ENCODE peak calls at places on chromosome 1, in nine cellular contexts. J is fibroblast of lung, U is RWPE1, Y is neural crest cell, G is HFFc6, S is transverse colon, H is cardiac fibroblast, L is AG09309, K is brain microvascular endothelial cell. B is an unnamed sample.

GRCh38 chr1:63498106-63498505 is 24.9 kb downstream of the ITGB3BP start:
- DNase-seq in J (no peak), U (peak), Y (no peak), G (no peak), S (no peak), H (no peak), L (no peak), K (no peak), B (peak)

GRCh38 chr1:19606817-19607706 is 37.0 kb upstream of the NBL1 start:
- DNase-seq in J (peak), U (no peak), Y (no peak), G (no peak), S (no peak), H (no peak), L (no peak), K (no peak), B (no peak)

GRCh38 chr1:115606305-115606704 is 35.5 kb upstream of the VANGL1 start:
- DNase-seq in J (no peak), U (no peak), Y (no peak), G (no peak), S (no peak), H (no peak), L (no peak), K (no peak), B (no peak)

GRCh38 chr1:237873487-237873927 is 17.2 kb downstream of the ZP4 start:
- DNase-seq in J (peak), U (peak), Y (no peak), G (peak), S (no peak), H (peak), L (peak), K (peak), B (peak)

GRCh38 chr1:18059206-18059605 is 48.4 kb upstream of the IGSF21 start:
- DNase-seq in J (no peak), U (no peak), Y (no peak), G (no peak), S (no peak), H (no peak), L (no peak), K (no peak), B (no peak)

GRCh38 chr1:185914089-185914488 is 179.9 kb downstream of the HMCN1 start:
- DNase-seq in J (no peak), U (no peak), Y (no peak), G (no peak), S (no peak), H (no peak), L (no peak), K (no peak), B (no peak)

GRCh38 chr1:198147216-198147615 is 9.6 kb upstream of the NEK7 start:
- DNase-seq in J (no peak), U (no peak), Y (no peak), G (no peak), S (no peak), H (no peak), L (no peak), K (no peak), B (no peak)

GRCh38 chr1:222880586-222880985 is 65.7 kb downstream of the DISP1 start:
- DNase-seq in J (peak), U (peak), Y (no peak), G (peak), S (no peak), H (peak), L (no peak), K (peak), B (peak)

GRCh38 chr1:108117908-108118902 is 81.9 kb downstream of the SLC25A24 start:
- DNase-seq in J (peak), U (peak), Y (no peak), G (peak), S (no peak), H (peak), L (peak), K (peak), B (peak)

DNA sequence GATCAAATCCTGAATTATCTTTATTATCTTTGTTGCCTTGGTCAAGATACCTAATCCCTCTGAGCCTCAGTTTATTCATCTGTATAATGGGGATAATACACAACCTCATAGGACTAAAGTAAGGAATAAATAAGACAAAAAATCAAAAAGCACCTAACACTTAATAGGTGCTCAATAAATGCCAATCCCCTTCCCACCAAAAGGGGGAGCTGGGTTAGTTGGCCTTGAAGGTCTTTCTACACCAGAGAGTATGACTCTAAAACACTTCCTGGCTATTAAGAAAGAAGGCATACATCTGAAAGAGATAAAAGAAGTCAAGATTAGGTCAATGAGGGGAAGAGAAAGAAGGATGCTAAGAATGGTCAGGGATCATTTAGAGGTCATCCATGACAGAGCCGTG is 11.1 kb downstream of the VSIG8 start:
- DNase-seq in J (no peak), U (no peak), Y (no peak), G (no peak), S (no peak), H (peak), L (no peak), K (no peak), B (no peak)
- TF ChIP-seq CTCF in J (no peak), U (no peak), Y (peak), G (no peak), S (no peak), H (peak), L (peak), K (peak), B (peak)

GRCh38 chr1:8077120-8077573 is 51.0 kb upstream of the ERRFI1 start:
- DNase-seq in J (peak), U (peak), Y (no peak), G (peak), S (peak), H (peak), L (peak), K (peak), B (no peak)
- TF ChIP-seq CTCF in J (no peak), U (no peak), Y (no peak), G (no peak), S (no peak), H (no peak), L (no peak), K (peak), B (no peak)

GRCh38 chr1:94599090-94599813 is 57.7 kb upstream of the F3 start:
- DNase-seq in J (no peak), U (peak), Y (no peak), G (peak), S (no peak), H (no peak), L (no peak), K (no peak), B (no peak)
- TF ChIP-seq CTCF in J (peak), U (peak), Y (peak), G (peak), S (peak), H (peak), L (peak), K (peak), B (peak)

GRCh38 chr1:58909914-58910681 is 126.3 kb upstream of the JUN start:
- DNase-seq in J (no peak), U (no peak), Y (no peak), G (no peak), S (no peak), H (no peak), L (no peak), K (no peak), B (no peak)
- TF ChIP-seq CTCF in J (no peak), U (no peak), Y (no peak), G (no peak), S (no peak), H (no peak), L (no peak), K (no peak), B (no peak)

DNA sequence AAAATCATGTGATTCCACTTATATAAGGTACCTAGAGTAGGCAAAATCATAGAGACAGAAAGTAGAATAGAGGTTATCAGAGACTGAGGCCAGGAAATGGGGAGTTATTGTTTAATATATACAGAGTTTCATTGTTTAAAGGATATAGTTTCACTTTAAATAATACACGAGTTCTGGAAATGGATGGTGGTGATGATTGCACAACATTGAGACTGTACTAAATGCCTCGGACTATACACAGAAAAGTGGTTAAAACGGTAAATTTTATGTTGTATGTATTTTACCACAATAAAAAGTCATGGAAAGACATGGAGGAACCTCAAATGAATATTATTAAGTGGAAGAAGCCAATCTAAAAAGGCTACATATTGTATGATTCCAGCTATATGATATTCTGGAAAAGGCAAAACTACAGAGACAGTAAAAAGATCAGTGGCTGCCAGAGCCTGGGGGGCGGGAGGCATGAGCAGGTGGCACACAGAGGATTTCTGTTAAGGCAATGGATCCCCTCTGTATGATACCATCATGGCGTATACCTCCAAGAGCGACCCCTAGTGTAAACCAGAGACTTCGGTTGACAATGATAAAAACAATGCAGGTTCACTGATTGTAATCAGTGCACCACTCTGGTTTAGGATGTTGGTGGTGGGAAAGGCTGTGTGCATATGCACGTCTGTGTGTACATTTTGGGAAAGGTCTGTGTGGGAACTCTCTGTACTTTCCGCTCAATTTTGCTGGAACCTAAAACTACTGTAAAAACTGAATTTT is 7.5 kb downstream of the C1orf198 start:
- DNase-seq in J (no peak), U (no peak), Y (no peak), G (no peak), S (no peak), H (no peak), L (no peak), K (no peak), B (no peak)
- TF ChIP-seq CTCF in J (no peak), U (no peak), Y (no peak), G (no peak), S (no peak), H (no peak), L (no peak), K (peak), B (no peak)

GRCh38 chr1:215992620-215993019 is 425.5 kb downstream of the KCTD3 start:
- DNase-seq in J (no peak), U (peak), Y (no peak), G (peak), S (no peak), H (peak), L (no peak), K (no peak), B (no peak)
- TF ChIP-seq CTCF in J (peak), U (peak), Y (peak), G (peak), S (peak), H (no peak), L (no peak), K (peak), B (peak)

DNA sequence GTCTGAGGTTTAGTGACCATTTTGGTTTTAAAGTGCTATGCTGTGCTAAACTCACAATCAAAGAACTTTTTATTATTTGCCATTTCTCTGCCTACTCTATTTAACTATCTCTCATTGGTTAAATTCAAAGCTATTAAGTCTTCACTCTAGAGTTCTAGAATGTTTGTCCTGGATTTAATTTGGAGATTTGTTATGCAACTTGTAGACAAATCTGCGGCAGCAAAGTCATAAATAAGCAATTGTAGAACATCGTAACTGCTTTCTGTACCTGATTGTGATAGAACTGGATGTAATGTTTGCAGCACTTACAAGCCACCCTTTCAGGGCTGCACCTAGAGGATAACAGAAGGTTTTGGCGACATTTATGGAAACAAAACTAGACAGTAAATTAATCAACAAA is 566.5 kb upstream of the ADGRL2 start:
- DNase-seq in J (no peak), U (no peak), Y (no peak), G (no peak), S (no peak), H (no peak), L (no peak), K (no peak), B (no peak)
- TF ChIP-seq CTCF in J (no peak), U (no peak), Y (no peak), G (no peak), S (no peak), H (no peak), L (no peak), K (no peak), B (no peak)

GRCh38 chr1:67312630-67313029 is 5.0 kb downstream of the IL12RB2 start:
- DNase-seq in J (no peak), U (no peak), Y (no peak), G (no peak), S (no peak), H (no peak), L (no peak), K (no peak), B (no peak)

GRCh38 chr1:67316918-67317317 is 9.2 kb downstream of the IL12RB2 start:
- DNase-seq in J (no peak), U (no peak), Y (no peak), G (no peak), S (no peak), H (no peak), L (no peak), K (no peak), B (peak)

GRCh38 chr1:67313934-67314671 is 6.4 kb downstream of the IL12RB2 start:
- DNase-seq in J (no peak), U (no peak), Y (no peak), G (no peak), S (no peak), H (no peak), L (no peak), K (no peak), B (no peak)

GRCh38 chr1:67316180-67316902 is 8.7 kb downstream of the IL12RB2 start:
- DNase-seq in J (no peak), U (no peak), Y (no peak), G (no peak), S (no peak), H (no peak), L (no peak), K (no peak), B (no peak)

DNA sequence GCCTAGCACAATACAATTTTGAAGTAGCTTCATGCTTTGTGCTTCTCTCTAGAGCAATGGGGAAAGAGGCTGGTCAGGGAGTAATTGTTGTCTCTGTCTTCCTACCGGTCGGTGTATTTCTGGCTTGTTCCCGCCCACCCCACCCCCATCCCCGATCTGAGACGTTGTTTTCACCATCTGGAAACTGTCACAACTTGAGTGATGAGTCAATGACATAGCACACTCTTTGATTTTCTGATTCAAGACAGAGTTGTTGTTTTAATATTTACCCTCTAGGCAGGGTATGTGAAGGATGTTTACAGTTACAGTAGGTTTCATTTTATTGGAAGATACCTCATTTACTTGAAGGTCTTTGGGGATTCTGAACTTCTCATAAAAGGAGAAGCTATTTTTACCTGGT is 7.0 kb downstream of the IL12RB2 start:
- DNase-seq in J (no peak), U (peak), Y (no peak), G (no peak), S (no peak), H (no peak), L (no peak), K (no peak), B (no peak)
- TF ChIP-seq CTCF in J (no peak), U (no peak), Y (no peak), G (no peak), S (no peak), H (no peak), L (no peak), K (no peak), B (no peak)

GRCh38 chr1:2803086-2803930 is 1.8 kb upstream of the TTC34 start:
- DNase-seq in J (no peak), U (no peak), Y (no peak), G (no peak), S (no peak), H (no peak), L (no peak), K (no peak), B (no peak)

GRCh38 chr1:2802421-2802961 is 998 bp upstream of the TTC34 start:
- DNase-seq in J (no peak), U (no peak), Y (no peak), G (no peak), S (no peak), H (no peak), L (no peak), K (no peak), B (no peak)

GRCh38 chr1:2800664-2801045 is 838 bp downstream of the TTC34 start:
- DNase-seq in J (no peak), U (no peak), Y (no peak), G (no peak), S (no peak), H (no peak), L (no peak), K (no peak), B (no peak)

GRCh38 chr1:2801046-2801445 is 447 bp downstream of the TTC34 start:
- DNase-seq in J (no peak), U (no peak), Y (no peak), G (no peak), S (no peak), H (no peak), L (no peak), K (no peak), B (no peak)

DNA sequence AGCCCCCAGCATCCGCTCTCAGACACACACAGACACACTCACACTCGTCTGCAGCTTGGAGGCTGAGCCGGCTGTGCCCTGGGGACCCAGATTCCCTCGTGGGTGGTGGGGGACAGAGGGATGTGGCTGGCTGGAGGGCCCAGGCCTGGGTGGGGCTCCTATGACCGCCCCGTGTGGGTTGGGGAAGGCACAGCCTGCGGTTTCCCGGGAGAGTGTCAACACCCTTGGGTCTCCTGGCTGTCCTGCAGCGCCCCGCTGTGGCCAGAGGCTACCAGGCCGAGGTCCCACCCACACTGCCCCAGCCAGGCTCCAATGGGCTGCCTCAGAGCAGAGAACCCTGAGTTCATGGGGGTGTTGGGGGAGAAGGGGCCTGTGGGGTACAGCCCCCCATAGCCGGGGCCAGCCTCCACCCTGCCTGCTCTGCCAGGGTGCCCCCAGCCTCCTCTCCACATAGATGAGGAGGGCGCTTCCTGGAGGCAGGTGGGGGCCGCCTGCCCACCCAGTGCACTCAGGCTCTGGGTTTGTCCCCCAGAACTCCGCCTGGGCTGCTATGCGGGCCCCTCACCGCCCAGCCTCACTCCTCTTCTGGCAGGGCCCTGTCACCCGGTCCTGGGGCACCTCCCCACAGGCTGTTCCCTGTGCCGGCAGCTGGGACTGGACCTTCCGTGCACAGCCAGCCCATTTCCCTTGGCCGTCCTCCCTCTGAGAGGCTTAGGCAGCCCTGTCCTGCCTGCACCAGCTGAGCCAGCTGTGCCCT is at the start of gene TTC34:
- DNase-seq in J (no peak), U (peak), Y (no peak), G (no peak), S (peak), H (no peak), L (no peak), K (no peak), B (no peak)
- TF ChIP-seq CTCF in J (peak), U (peak), Y (no peak), G (no peak), S (peak), H (no peak), L (no peak), K (peak), B (no peak)